ENCODE peak calls at places on chromosomes 13 and 19, in four cellular contexts. E, K, P and B are unnamed samples. For H3K4me1, the result is how much of the 10 kb centered on the place peaks cover.

GRCh38 chr19:16921766-16922591 is 33.2 kb downstream of the F2RL3 start:
- DNase-seq in E (no peak), P (no peak), K (no peak), B (no peak)

GRCh38 chr13:73433893-73434292 is 375.1 kb downstream of the KLF5 start:
- DNase-seq in E (no peak), P (no peak), K (no peak), B (no peak)

GRCh38 chr19:35587326-35587725 is 1.4 kb downstream of the PMIS2 start:
- DNase-seq in K (no peak), P (no peak), E (no peak), B (no peak)

GRCh38 chr13:114155320-114155719 is 22.9 kb upstream of the RASA3 start:
- DNase-seq in E (no peak), K (no peak), P (no peak), B (no peak)

GRCh38 chr13:90846956-90847355 is 500.5 kb upstream of the MIR17HG start:
- DNase-seq in K (no peak), P (no peak), E (no peak), B (no peak)

GRCh38 chr13:34748561-34748960 is 193.5 kb upstream of the NBEA start:
- DNase-seq in P (no peak), K (no peak), E (no peak), B (no peak)

GRCh38 chr13:33606692-33607091 is 211.3 kb upstream of the RFC3 start:
- DNase-seq in E (no peak), P (no peak), K (peak), B (no peak)

GRCh38 chr13:98103942-98104880 is 38.7 kb upstream of the FARP1 start:
- DNase-seq in K (peak), E (no peak), P (peak), B (no peak)

GRCh38 chr13:41384749-41385503 is 72.4 kb upstream of the RGCC start:
- DNase-seq in K (peak), P (no peak), E (no peak), B (no peak)

GRCh38 chr13:94966380-94966779 is 254.0 kb upstream of the SOX21 start:
- DNase-seq in K (no peak), E (no peak), P (no peak), B (no peak)

GRCh38 chr13:43880930-43881329 is 1.2 kb downstream of the LACC1 start:
- DNase-seq in K (no peak), E (no peak), P (no peak), B (no peak)

GRCh38 chr13:44058586-44059238 is 179.0 kb downstream of the LACC1 start:
- DNase-seq in E (no peak), K (no peak), P (no peak), B (no peak)

GRCh38 chr13:30796132-30796832 is 60.9 kb downstream of the ALOX5AP start:
- DNase-seq in K (peak), E (peak), P (no peak), B (no peak)

GRCh38 chr19:17755977-17756670 is 4.8 kb downstream of the FCHO1 start:
- DNase-seq in P (no peak), K (peak), E (no peak), B (no peak)

GRCh38 chr19:38319421-38320258 is at the start of gene KCNK6:
- DNase-seq in K (no peak), E (peak), P (no peak), B (peak)

GRCh38 chr19:49932731-49933131 is 3.4 kb upstream of the NUP62 start:
- DNase-seq in K (no peak), E (no peak), P (no peak), B (no peak)

GRCh38 chr19:48403606-48404005 is 10.1 kb downstream of the GRIN2D start:
- DNase-seq in E (no peak), P (peak), K (peak), B (no peak)

GRCh38 chr13:109577191-109577700 is 209.1 kb downstream of the IRS2 start:
- DNase-seq in P (no peak), E (no peak), K (no peak), B (no peak)

GRCh38 chr13:39512687-39513086 is 90.3 kb downstream of the LHFPL6 start:
- DNase-seq in K (no peak), P (no peak), E (peak), B (no peak)

GRCh38 chr19:35959040-35959967 is 23.1 kb downstream of the LRFN3 start:
- DNase-seq in P (no peak), E (no peak), K (no peak), B (no peak)

GRCh38 chr13:99617474-99618255 is 116.4 kb downstream of the TM9SF2 start:
- DNase-seq in P (peak), E (no peak), K (peak), B (peak)

GRCh38 chr19:17779281-17779930 is 15.5 kb upstream of the B3GNT3 start:
- DNase-seq in K (peak), E (peak), P (no peak), B (no peak)

GRCh38 chr19:10315335-10316214 is at the start of gene FDX2:
- DNase-seq in K (peak), E (peak), P (peak), B (peak)

GRCh38 chr13:75372517-75372916 is 109.5 kb downstream of the TBC1D4 start:
- DNase-seq in K (peak), E (no peak), P (peak), B (no peak)

GRCh38 chr19:42528354-42529247 is at the start of gene CEACAM1:
- DNase-seq in P (peak), K (no peak), E (peak), B (no peak)

GRCh38 chr19:35479278-35479677 is 11.0 kb downstream of the KRTDAP start:
- DNase-seq in P (no peak), K (no peak), E (no peak), B (no peak)

GRCh38 chr19:56837892-56838679 is 2.4 kb downstream of the PEG3 start:
- DNase-seq in E (peak), K (no peak), P (peak), B (peak)

GRCh38 chr19:2970201-2970838 is 7.0 kb upstream of the TLE6 start:
- DNase-seq in E (no peak), K (peak), P (no peak), B (no peak)

GRCh38 chr13:23321534-23322241 is 111.8 kb downstream of the SACS start:
- DNase-seq in P (peak), K (peak), E (no peak), B (peak)

GRCh38 chr19:47428177-47428894 is 9.0 kb upstream of the MEIS3 start:
- DNase-seq in P (peak), K (peak), E (peak), B (peak)

GRCh38 chr13:44313674-44314073 is 60.0 kb upstream of the SERP2 start:
- DNase-seq in P (no peak), K (peak), E (no peak), B (no peak)

GRCh38 chr13:52597676-52598075 is 44.6 kb upstream of the HNRNPA1L2 start:
- DNase-seq in P (no peak), K (no peak), E (no peak), B (no peak)
- H3K4me1 ChIP-seq in P (under half), K (under half), E (under half), B (under half)

DNA sequence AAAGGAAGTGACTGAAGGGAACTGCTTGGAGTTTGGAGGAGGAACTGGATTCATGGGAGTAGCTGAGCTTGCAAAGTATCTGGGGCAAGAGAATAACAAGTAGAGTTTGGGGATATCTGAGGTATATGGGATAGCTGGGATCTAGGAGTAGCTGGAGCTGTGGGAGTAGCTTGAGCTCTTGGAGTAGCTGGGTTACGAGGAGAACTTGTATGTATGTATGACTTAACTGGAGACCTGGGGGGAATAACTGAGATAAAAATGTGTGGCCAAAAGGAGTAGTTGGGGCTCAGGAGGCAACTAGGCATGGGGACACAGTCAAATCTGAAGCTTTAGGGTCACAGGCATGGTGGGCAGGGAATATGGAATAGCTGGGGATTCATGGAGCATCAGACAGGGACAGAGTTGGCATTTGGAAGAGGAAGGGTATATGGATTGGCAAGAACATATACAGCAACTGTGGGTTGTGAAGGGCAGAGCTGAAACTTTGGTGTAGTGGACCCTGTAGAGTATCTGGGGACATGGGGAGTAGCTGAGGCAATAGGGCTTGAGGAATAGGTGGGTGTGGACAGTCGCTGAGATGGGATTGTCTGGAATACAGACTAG is 18.6 kb downstream of the ANKRD24 start:
- DNase-seq in P (no peak), K (no peak), E (no peak), B (no peak)
- H3K4me3 ChIP-seq in P (no peak), K (no peak), E (no peak), B (no peak)

DNA sequence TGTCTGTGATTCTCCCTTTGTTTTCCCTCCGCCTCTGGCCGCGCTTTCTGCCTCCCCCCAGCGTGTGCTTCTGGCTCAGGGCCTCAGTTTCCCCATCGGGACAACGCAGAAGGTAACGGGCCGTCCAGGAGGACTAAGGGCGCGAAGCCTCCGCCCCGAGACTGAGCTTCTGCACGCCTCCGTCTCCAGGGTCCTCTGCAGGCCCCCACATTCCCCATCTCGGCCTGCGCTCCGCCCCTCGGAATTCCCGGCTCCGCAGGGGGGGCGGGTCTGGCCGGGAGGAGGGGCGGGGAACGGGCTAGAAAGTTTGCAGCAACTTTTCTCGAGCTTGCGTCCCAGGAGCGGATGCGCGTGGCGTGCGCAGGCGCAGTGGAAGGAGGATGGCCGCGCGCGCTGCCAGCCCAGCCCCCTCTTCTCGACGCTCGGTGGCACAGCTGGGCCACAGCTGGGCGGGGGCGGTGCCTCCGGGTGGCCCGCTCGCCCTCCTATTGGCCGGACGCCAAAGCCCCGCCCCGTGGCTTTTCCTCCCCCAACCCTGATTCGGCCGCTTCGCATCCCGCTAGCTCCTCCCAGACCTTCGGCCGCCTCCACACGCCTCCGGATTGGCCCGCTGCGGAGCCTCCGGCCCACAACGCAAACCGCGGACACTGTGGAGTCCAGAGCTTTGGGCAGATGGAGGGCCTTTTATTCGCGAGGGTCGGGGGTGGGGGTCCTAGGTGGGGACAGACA is at the start of gene SIX5:
- DNase-seq in K (peak), P (peak), E (peak), B (peak)
- TF ChIP-seq POLR2A in K (peak), P (peak), E (peak), B (peak)

GRCh38 chr13:111176421-111176820 is 61.3 kb downstream of the ARHGEF7 start:
- DNase-seq in E (no peak), K (no peak), P (no peak), B (no peak)
- H3K4me1 ChIP-seq in E (under half), K (under half), P (under half), B (under half)

GRCh38 chr13:80840313-80840976 is 499.5 kb upstream of the SPRY2 start:
- DNase-seq in E (no peak), P (no peak), K (no peak), B (no peak)
- H3K4me3 ChIP-seq in E (no peak), P (no peak), K (no peak), B (no peak)

GRCh38 chr13:24923305-24923640 is 159.3 kb downstream of the RNF17 start:
- DNase-seq in E (no peak), K (no peak), P (no peak), B (no peak)

GRCh38 chr13:24921881-24922280 is 157.9 kb downstream of the RNF17 start:
- DNase-seq in K (no peak), E (no peak), P (no peak), B (no peak)

GRCh38 chr13:24925318-24926231 is 161.6 kb downstream of the RNF17 start:
- DNase-seq in P (peak), E (no peak), K (no peak), B (no peak)

GRCh38 chr13:24921003-24921402 is 157.0 kb downstream of the RNF17 start:
- DNase-seq in K (no peak), P (no peak), E (no peak), B (no peak)

DNA sequence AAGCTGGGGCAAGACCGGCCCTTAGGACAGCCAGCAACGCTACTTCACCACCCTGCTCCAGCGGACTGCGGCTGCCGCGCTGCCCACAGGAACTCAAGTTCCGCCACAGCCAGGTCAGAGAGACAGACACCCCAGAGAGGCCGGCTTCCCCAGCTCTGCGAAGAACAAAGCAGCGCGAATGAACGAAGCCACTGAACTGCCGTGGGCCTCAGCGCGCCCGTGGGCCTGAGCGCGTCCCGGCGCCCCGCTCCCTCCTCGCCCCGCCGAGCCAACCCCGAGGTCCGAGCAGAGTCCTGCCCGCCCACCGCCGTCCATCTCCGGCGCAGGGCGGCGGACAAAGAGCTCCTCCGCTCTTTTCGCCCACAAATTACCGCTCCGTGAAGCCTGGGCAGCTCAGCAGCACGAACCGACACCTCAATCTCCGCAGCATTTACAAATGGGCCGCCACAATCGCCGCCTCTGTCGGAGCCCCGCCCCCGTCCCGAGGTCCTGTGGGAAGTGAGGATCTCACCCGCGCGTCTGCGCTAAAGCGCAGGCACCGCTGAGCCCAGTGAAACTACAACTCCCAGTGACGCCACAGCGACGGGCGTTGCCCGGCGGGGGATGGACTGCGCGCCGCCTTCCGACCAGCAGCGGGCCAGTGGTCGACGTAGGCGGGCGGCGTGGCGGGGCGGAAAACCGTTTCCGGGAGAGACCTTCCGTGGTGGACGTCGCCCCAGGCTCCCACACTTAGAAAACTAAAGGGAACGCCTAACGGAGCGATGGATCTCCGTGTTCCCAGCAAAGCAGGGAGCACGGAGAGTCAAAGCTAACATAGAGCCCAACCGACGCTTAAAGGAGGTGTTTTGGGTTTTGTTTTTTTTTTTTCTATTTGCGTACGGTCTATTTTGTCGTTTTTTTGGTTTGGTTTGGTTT is 158.7 kb downstream of the RNF17 start:
- DNase-seq in E (peak), P (peak), K (peak), B (peak)
- TF ChIP-seq POLR2A in E (no peak), P (peak), K (peak), B (no peak)

GRCh38 chr19:5966941-5967340 is 11.0 kb downstream of the RANBP3 start:
- DNase-seq in P (no peak), K (no peak), E (no peak), B (no peak)

GRCh38 chr19:5969476-5969875 is 8.5 kb downstream of the RANBP3 start:
- DNase-seq in K (no peak), E (no peak), P (no peak), B (no peak)

GRCh38 chr19:5968431-5969373 is 9.2 kb downstream of the RANBP3 start:
- DNase-seq in K (no peak), E (no peak), P (peak), B (no peak)

GRCh38 chr19:5967571-5967970 is 10.4 kb downstream of the RANBP3 start:
- DNase-seq in P (no peak), K (no peak), E (no peak), B (no peak)

DNA sequence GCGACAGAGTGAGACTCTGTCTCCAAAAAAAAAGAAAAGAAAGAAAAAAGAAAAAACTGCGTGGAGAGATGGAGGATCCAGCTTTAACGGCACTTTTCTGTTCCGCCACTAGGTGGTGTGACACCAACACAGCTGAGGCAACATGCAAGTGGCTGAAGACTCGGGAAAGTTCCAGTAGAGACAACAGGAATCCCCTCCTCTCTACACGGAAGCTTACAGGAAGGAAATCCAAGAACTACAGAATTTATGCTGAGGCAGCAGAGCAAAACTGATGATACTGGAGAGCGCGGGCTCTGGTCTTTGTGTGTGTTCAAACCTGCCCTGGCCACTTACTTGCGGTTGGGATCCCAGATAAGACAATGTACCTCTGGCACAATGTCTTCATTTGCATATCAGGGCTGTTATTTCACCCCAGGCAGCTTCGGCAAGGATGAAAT is 9.9 kb downstream of the RANBP3 start:
- DNase-seq in E (peak), K (peak), P (peak), B (peak)
- H3K4me1 ChIP-seq in E (under half), K (under half), P (half or more), B (under half)

GRCh38 chr19:33431986-33432385 is 58.5 kb downstream of the CEBPG start:
- DNase-seq in K (no peak), P (no peak), E (no peak), B (no peak)
- H3K4me3 ChIP-seq in K (no peak), P (no peak), E (no peak), B (no peak)

DNA sequence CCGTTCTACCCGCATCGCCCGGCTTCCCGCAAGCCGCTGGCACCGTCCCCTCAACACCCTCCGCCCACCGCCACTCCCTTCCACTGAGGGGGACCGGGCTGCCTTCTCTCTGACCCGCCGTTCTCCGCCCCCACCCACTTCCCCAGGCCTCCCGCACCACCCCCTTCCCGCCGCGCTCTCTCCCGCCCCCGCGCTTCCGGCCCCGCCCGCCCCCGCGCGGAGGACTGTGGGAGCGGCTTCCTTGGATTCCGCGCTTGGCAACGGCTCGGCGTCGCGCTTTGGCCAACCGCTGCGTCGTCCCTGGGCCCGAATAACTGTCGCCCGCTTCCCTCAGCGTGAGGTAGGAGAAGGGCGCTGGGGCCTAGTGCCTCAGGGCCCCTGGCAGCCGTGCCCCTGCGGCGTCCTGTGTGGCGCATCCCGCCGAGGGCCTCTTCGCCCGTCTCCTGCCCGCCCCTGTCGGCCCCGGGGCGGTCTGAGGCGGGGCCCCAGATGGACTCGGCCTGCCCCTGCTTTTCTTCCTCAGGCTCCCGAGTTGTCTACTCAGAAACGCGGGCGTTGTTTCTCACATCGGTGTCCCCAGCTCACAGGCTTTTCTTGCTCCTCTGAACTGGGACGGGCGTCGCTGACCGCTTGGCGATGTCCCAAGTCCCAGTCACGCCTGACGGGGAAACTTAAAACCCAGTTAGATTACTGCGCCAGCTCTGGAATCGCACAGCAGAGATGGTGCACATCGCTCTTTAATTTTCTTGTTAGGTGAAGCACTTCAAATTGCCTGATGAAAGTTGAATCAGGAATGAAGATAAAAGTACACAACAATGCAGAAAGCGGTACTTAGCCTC is at the start of gene IFT88:
- DNase-seq in E (peak), P (peak), K (peak), B (peak)
- TF ChIP-seq POLR2A in E (no peak), P (peak), K (peak), B (no peak)